ENCODE peak calls at places on chromosomes 4 and X, in ten cellular contexts. B, J, Y, A, U, P, O, D, L and M are unnamed samples.

GRCh38 chr4:60365176-60365575 is 835.0 kb upstream of the ADGRL3 start:
- DNase-seq in L (no peak), Y (no peak), B (no peak), P (no peak), J (no peak), A (no peak), D (no peak), O (no peak), U (no peak), M (no peak)

GRCh38 chrX:132750312-132751042 is 208.0 kb downstream of the HS6ST2 start:
- DNase-seq in B (no peak), O (no peak), J (no peak), P (no peak), Y (no peak), D (no peak), L (peak), A (no peak), U (no peak), M (no peak)

GRCh38 chr4:6548201-6548881 is 26.6 kb upstream of the MAN2B2 start:
- DNase-seq in B (peak), O (no peak), P (peak), L (no peak), A (peak), Y (no peak), D (no peak), U (no peak), J (no peak), M (no peak)

GRCh38 chrX:67545772-67546495 is 2.1 kb downstream of the AR start:
- DNase-seq in U (peak), J (no peak), D (no peak), Y (no peak), A (no peak), L (no peak), B (peak), P (no peak), O (no peak), M (no peak)

GRCh38 chr4:137664416-137664815 is 132.1 kb upstream of the PCDH18 start:
- DNase-seq in U (no peak), J (no peak), A (no peak), Y (no peak), O (no peak), P (no peak), D (no peak), B (peak), L (no peak), M (no peak)

GRCh38 chr4:150178161-150178560 is 99.9 kb downstream of the DCLK2 start:
- DNase-seq in O (no peak), D (no peak), P (peak), L (no peak), A (no peak), B (peak), J (no peak), U (no peak), Y (no peak), M (no peak)

GRCh38 chr4:185637162-185637875 is 102.0 kb upstream of the PDLIM3 start:
- DNase-seq in J (no peak), U (no peak), O (no peak), A (no peak), L (no peak), Y (peak), D (no peak), P (no peak), B (no peak), M (no peak)

GRCh38 chr4:26088433-26088928 is 174.5 kb downstream of the SMIM20 start:
- DNase-seq in P (peak), A (peak), U (no peak), Y (no peak), D (no peak), J (no peak), L (no peak), B (peak), O (no peak), M (peak)

GRCh38 chr4:152713951-152714705 is 34.3 kb upstream of the TMEM154 start:
- DNase-seq in P (no peak), D (no peak), L (no peak), J (no peak), Y (no peak), A (no peak), O (no peak), U (no peak), B (no peak), M (no peak)

GRCh38 chr4:172142331-172142738 is 329.1 kb downstream of the GALNTL6 start:
- DNase-seq in L (no peak), A (no peak), U (no peak), J (no peak), D (no peak), O (no peak), B (peak), P (no peak), Y (no peak), M (no peak)

GRCh38 chrX:38860106-38861013 is 59.1 kb downstream of the MID1IP1 start:
- DNase-seq in P (no peak), U (no peak), L (no peak), D (no peak), J (no peak), O (no peak), Y (no peak), A (peak), B (no peak), M (no peak)

GRCh38 chrX:56729152-56729557 is at the start of gene NBDY:
- DNase-seq in Y (no peak), O (peak), P (no peak), L (peak), A (peak), B (peak), U (peak), J (no peak), D (peak), M (no peak)

GRCh38 chr4:36081185-36081584 is 163.1 kb downstream of the ARAP2 start:
- DNase-seq in P (no peak), O (no peak), D (no peak), L (peak), J (no peak), A (no peak), B (no peak), Y (no peak), U (no peak), M (no peak)

GRCh38 chr4:152369903-152370296 is 166.0 kb downstream of the FBXW7 start:
- DNase-seq in A (no peak), D (no peak), B (no peak), L (no peak), O (no peak), Y (no peak), J (no peak), U (no peak), P (no peak), M (no peak)

GRCh38 chr4:104064650-104065577 is 345.1 kb upstream of the TACR3 start:
- DNase-seq in Y (peak), J (no peak), U (peak), D (peak), B (peak), P (no peak), L (peak), A (no peak), O (peak), M (no peak)

GRCh38 chr4:2660596-2661211 is 95.4 kb downstream of the TNIP2 start:
- DNase-seq in Y (no peak), D (no peak), B (no peak), A (no peak), U (no peak), J (no peak), P (no peak), O (no peak), L (no peak), M (no peak)